ENCODE peak calls at places on chromosomes 4 and X, in nine cellular contexts. K is caudate nucleus; Z is LoVo; D is HT1080; E is ELR; A is HCT116; L is stimulated activated naive B cell treated with anti-CD40 and anti-IgM and Interleukin-4, amounts not matched to agents 10 μg/mL and 1 μg/mL and 100 μg/mL, for 72 hours; C is GM03348; B is activated T-cell treated with anti-CD3 and anti-CD28 coated beads, Interleukin-2, amount 50 U/mL, for 24 hours. F is an unnamed sample.

GRCh38 chrX:50536955-50537354 is 66.3 kb upstream of the DGKK start:
- DNase-seq in K (no peak), Z (no peak), D (no peak), E (no peak), A (no peak), L (no peak), C (no peak), B (no peak), F (no peak)

GRCh38 chr4:53005808-53006207 is 143.7 kb downstream of the RASL11B start:
- DNase-seq in K (no peak), Z (no peak), D (no peak), E (no peak), A (no peak), L (no peak), C (no peak), B (no peak), F (no peak)

GRCh38 chrX:133985164-133986007 is at the start of gene GPC3:
- DNase-seq in K (no peak), Z (peak), D (no peak), E (no peak), A (no peak), L (peak), C (peak), B (peak), F (no peak)

GRCh38 chr4:8588196-8588470 is 4.4 kb upstream of the CPZ start:
- DNase-seq in K (no peak), Z (no peak), D (no peak), E (no peak), A (no peak), L (no peak), C (no peak), B (no peak), F (no peak)

GRCh38 chrX:66622209-66622608 is 16.7 kb downstream of the EDA2R start:
- DNase-seq in K (no peak), Z (no peak), D (no peak), E (no peak), A (no peak), L (no peak), C (no peak), B (no peak), F (peak)

GRCh38 chr4:4394644-4395043 is 7.7 kb downstream of the NSG1 start:
- DNase-seq in K (no peak), Z (no peak), D (peak), E (peak), A (no peak), L (no peak), C (no peak), B (no peak), F (no peak)

GRCh38 chrX:128992107-128992971 is 531.0 kb downstream of the SMARCA1 start:
- DNase-seq in K (no peak), Z (no peak), D (peak), E (no peak), A (no peak), L (no peak), C (no peak), B (no peak), F (no peak)

GRCh38 chrX:351736-352135 is 33.1 kb upstream of the GTPBP6 start:
- DNase-seq in K (no peak), Z (no peak), D (no peak), E (no peak), A (no peak), L (no peak), C (no peak), B (no peak), F (no peak)

GRCh38 chr4:14855719-14856075 is 146.6 kb upstream of the CPEB2 start:
- DNase-seq in K (no peak), Z (no peak), D (no peak), E (peak), A (no peak), L (no peak), C (no peak), B (no peak), F (no peak)

GRCh38 chr4:61514991-61515390 is 314.9 kb downstream of the ADGRL3 start:
- DNase-seq in K (no peak), Z (no peak), D (no peak), E (no peak), A (no peak), L (no peak), C (no peak), B (no peak), F (no peak)

GRCh38 chr4:38414410-38414809 is 249.6 kb upstream of the KLF3 start:
- DNase-seq in K (no peak), Z (no peak), D (no peak), E (no peak), A (no peak), L (no peak), C (no peak), B (no peak), F (no peak)

GRCh38 chr4:112751447-112751846 is 114.5 kb downstream of the LARP7 start:
- DNase-seq in K (no peak), Z (no peak), D (no peak), E (no peak), A (no peak), L (no peak), C (no peak), B (no peak), F (no peak)

GRCh38 chr4:13633671-13634070 is 6.1 kb upstream of the BOD1L1 start:
- DNase-seq in K (no peak), Z (no peak), D (no peak), E (no peak), A (no peak), L (no peak), C (no peak), B (no peak), F (peak)

GRCh38 chr4:184621518-184621917 is 27.7 kb downstream of the CASP3 start:
- DNase-seq in K (no peak), Z (no peak), D (no peak), E (no peak), A (no peak), L (no peak), C (no peak), B (no peak), F (no peak)

GRCh38 chr4:8859550-8860095 is 12.0 kb downstream of the HMX1 start:
- DNase-seq in K (no peak), Z (no peak), D (no peak), E (no peak), A (no peak), L (no peak), C (no peak), B (no peak), F (no peak)

GRCh38 chr4:120857312-120857711 is 65.2 kb downstream of the PRDM5 start:
- DNase-seq in K (no peak), Z (no peak), D (no peak), E (no peak), A (no peak), L (no peak), C (no peak), B (no peak), F (peak)

GRCh38 chr4:153792007-153792892 is 3.4 kb upstream of the SFRP2 start:
- DNase-seq in K (peak), Z (no peak), D (no peak), E (peak), A (no peak), L (no peak), C (peak), B (peak), F (peak)

GRCh38 chr4:86453044-86453501 is 93.2 kb upstream of the MAPK10 start:
- DNase-seq in K (no peak), Z (no peak), D (no peak), E (no peak), A (no peak), L (no peak), C (peak), B (no peak), F (no peak)

GRCh38 chr4:106587558-106587957 is 219.0 kb upstream of the GIMD1 start:
- DNase-seq in K (no peak), Z (peak), D (peak), E (peak), A (no peak), L (no peak), C (peak), B (no peak), F (peak)

GRCh38 chr4:37641352-37641751 is 44.8 kb downstream of the RELL1 start:
- DNase-seq in K (no peak), Z (no peak), D (no peak), E (no peak), A (no peak), L (no peak), C (no peak), B (no peak), F (no peak)

GRCh38 chr4:27112587-27112986 is 251.9 kb downstream of the STIM2 start:
- DNase-seq in K (no peak), Z (no peak), D (no peak), E (no peak), A (no peak), L (no peak), C (no peak), B (no peak), F (no peak)

GRCh38 chrX:45050558-45050957 is 150.1 kb downstream of the DIPK2B start:
- DNase-seq in K (no peak), Z (no peak), D (no peak), E (no peak), A (no peak), L (no peak), C (no peak), B (no peak), F (no peak)